ENCODE peak calls at places on chromosomes 6 and 20, in eight cellular contexts. N, F, J, Q, Y, G, E and M are unnamed samples.

GRCh38 chr6:79601020-79601609 is 30.0 kb upstream of the SH3BGRL2 start:
- DNase-seq in F (no peak), N (peak; percentile 33), Y (no peak), E (no peak), J (no peak), G (peak; percentile 85), Q (no peak), M (peak; percentile 65)

GRCh38 chr6:48564036-48564820 is 453.2 kb upstream of the PTCHD4 start:
- DNase-seq in Q (no peak), N (no peak), F (no peak), G (no peak), Y (peak; percentile 50), E (no peak), J (peak; percentile 50), M (no peak)

GRCh38 chr20:3218307-3218988 is 9.2 kb downstream of the ITPA start:
- DNase-seq in N (peak; percentile 75), E (peak; percentile 48), Q (peak; percentile 43), Y (peak; percentile 88), F (no peak), J (peak; percentile 88), G (no peak), M (peak; percentile 12)

GRCh38 chr20:47455133-47456040 is 46.3 kb upstream of the NCOA3 start:
- DNase-seq in E (no peak), J (no peak), N (no peak), G (no peak), Q (no peak), Y (no peak), F (no peak), M (no peak)

GRCh38 chr6:169868458-169868857 is 117.0 kb downstream of the ERMARD start:
- DNase-seq in E (peak; percentile 59), J (no peak), F (no peak), N (no peak), Q (peak; percentile 83), Y (no peak), G (no peak), M (no peak)

GRCh38 chr6:7267521-7268091 is 45.4 kb downstream of the SSR1 start:
- DNase-seq in E (no peak), J (no peak), Y (no peak), N (peak; percentile 88), F (peak; percentile 54), Q (no peak), G (peak; percentile 93), M (peak; percentile 99)

GRCh38 chr6:148628251-148628650 is 118.6 kb upstream of the UST start:
- DNase-seq in N (no peak), G (no peak), E (no peak), F (no peak), Q (no peak), Y (peak; percentile 25), J (no peak), M (no peak)

GRCh38 chr6:166707045-166707444 is 80.0 kb upstream of the RPS6KA2 start:
- DNase-seq in Q (no peak), N (peak; percentile 30), E (no peak), J (peak; percentile 82), Y (peak; percentile 78), F (no peak), G (no peak), M (no peak)

GRCh38 chr20:44810391-44811149 is at the start of gene RIMS4:
- DNase-seq in Y (peak; percentile 75), E (no peak), J (peak; percentile 41), G (no peak), N (no peak), Q (no peak), F (no peak), M (no peak)

GRCh38 chr6:69026243-69026642 is 391.2 kb downstream of the ADGRB3 start:
- DNase-seq in N (no peak), G (peak; percentile 77), Q (no peak), E (no peak), Y (no peak), J (no peak), F (no peak), M (peak; percentile 4)

GRCh38 chr6:111480988-111481830 is 1.8 kb downstream of the REV3L start:
- DNase-seq in Y (no peak), N (no peak), F (no peak), J (no peak), E (no peak), G (no peak), Q (peak; percentile 27), M (peak; percentile 13)

GRCh38 chr6:168107191-168107940 is 28.4 kb upstream of the FRMD1 start:
- DNase-seq in J (no peak), Q (no peak), E (no peak), N (no peak), Y (no peak), G (no peak), F (no peak), M (no peak)

GRCh38 chr6:143700684-143701342 is 23.0 kb downstream of the PHACTR2 start:
- DNase-seq in G (peak; percentile 58), Y (no peak), F (no peak), Q (no peak), N (no peak), J (no peak), E (no peak), M (no peak)

GRCh38 chr6:154367333-154367732 is 10.7 kb upstream of the IPCEF1 start:
- DNase-seq in J (no peak), F (no peak), Y (no peak), N (no peak), Q (no peak), E (no peak), G (no peak), M (no peak)

GRCh38 chr6:111604259-111605099 is 1.2 kb downstream of the TRAF3IP2 start:
- DNase-seq in J (no peak), Y (peak; percentile 57), G (peak; percentile 82), N (no peak), E (no peak), F (no peak), Q (no peak), M (peak; percentile 80)

GRCh38 chr6:147201885-147202515 is 2.2 kb upstream of the STXBP5 start:
- DNase-seq in E (no peak), N (peak; percentile 17), Y (peak; percentile 73), J (peak; percentile 57), G (peak; percentile 33), Q (peak; percentile 48), F (no peak), M (peak; percentile 64)

GRCh38 chr6:74607934-74608333 is 597.9 kb downstream of the COL12A1 start:
- DNase-seq in F (no peak), J (no peak), Q (no peak), G (peak; percentile 57), N (no peak), Y (peak; percentile 23), E (no peak), M (no peak)

GRCh38 chr20:14406495-14406894 is 69.1 kb upstream of the FLRT3 start:
- DNase-seq in Q (no peak), N (peak; percentile 3), E (peak; percentile 35), F (no peak), J (no peak), G (peak; percentile 44), Y (no peak), M (peak; percentile 72)

GRCh38 chr6:7060769-7061516 is 46.8 kb upstream of the RREB1 start:
- DNase-seq in E (no peak), Q (no peak), G (no peak), N (no peak), Y (no peak), F (peak; percentile 10), J (no peak), M (peak; percentile 61)

GRCh38 chr20:25356294-25356933 is 34.2 kb downstream of the ABHD12 start:
- DNase-seq in J (peak; percentile 86), Y (peak; percentile 80), N (no peak), G (no peak), Q (no peak), F (no peak), E (no peak), M (no peak)

GRCh38 chr6:125802943-125803377 is 12.2 kb downstream of the NCOA7 start:
- DNase-seq in F (no peak), J (no peak), Y (no peak), N (no peak), Q (peak; percentile 35), E (no peak), G (peak; percentile 74), M (no peak)
- H3K79me2 ChIP-seq in F (no peaks in the 10 kb centered on the region), J (no peaks in the 10 kb centered on the region), Y (no peaks in the 10 kb centered on the region), N (peaks cover 53% of the 10 kb centered on the region), Q (peaks cover 86% of the 10 kb centered on the region), E (no peaks in the 10 kb centered on the region), G (peaks cover 14% of the 10 kb centered on the region), M (peaks cover 20% of the 10 kb centered on the region)

GRCh38 chr6:26065952-26066380 is 21.3 kb upstream of the HFE start:
- DNase-seq in E (peak; percentile 89), J (peak; percentile 53), F (peak; percentile 79), Y (peak; percentile 89), N (peak; percentile 65), Q (peak; percentile 79), G (peak; percentile 60), M (peak; percentile 72)
- H2AFZ ChIP-seq in E (peak overlapping the region; percentile 77), J (no peak overlapping the region), F (peak overlapping the region; percentile 44), Y (no peak overlapping the region), N (no peak overlapping the region), Q (no peak overlapping the region), G (no peak overlapping the region), M (peak overlapping the region; percentile 6)

GRCh38 chr20:51514836-51515235 is 27.7 kb downstream of the NFATC2 start:
- DNase-seq in J (no peak), Q (no peak), Y (no peak), G (no peak), F (no peak), N (no peak), E (no peak), M (no peak)
- H3K79me2 ChIP-seq in J (no peaks in the 10 kb centered on the region), Q (peaks cover 16% of the 10 kb centered on the region), Y (no peaks in the 10 kb centered on the region), G (no peaks in the 10 kb centered on the region), F (no peaks in the 10 kb centered on the region), N (no peaks in the 10 kb centered on the region), E (peaks cover 29% of the 10 kb centered on the region), M (no peaks in the 10 kb centered on the region)

GRCh38 chr6:51152594-51152993 is 333.9 kb downstream of the TFAP2B start:
- DNase-seq in N (no peak), J (no peak), E (no peak), Y (no peak), Q (no peak), G (no peak), F (no peak), M (no peak)

GRCh38 chr6:51153109-51153508 is 334.4 kb downstream of the TFAP2B start:
- DNase-seq in Y (no peak), G (no peak), F (no peak), E (no peak), J (no peak), N (no peak), Q (no peak), M (no peak)

GRCh38 chr6:51147756-51148155 is 329.1 kb downstream of the TFAP2B start:
- DNase-seq in Y (no peak), J (no peak), F (no peak), N (no peak), G (no peak), Q (no peak), E (no peak), M (peak; percentile 37)
- H2AFZ ChIP-seq in Y (no peak overlapping the region), J (no peak overlapping the region), F (no peak overlapping the region), N (no peak overlapping the region), G (no peak overlapping the region), Q (no peak overlapping the region), E (no peak overlapping the region), M (no peak overlapping the region)